ENCODE peak calls at places on chromosomes 7 and 10, in six cellular contexts. N, O, U, C, Z and Y are unnamed samples.

GRCh38 chr10:130009228-130009627 is 45.2 kb upstream of the EBF3 start:
- DNase-seq in N (no peak), O (no peak), U (no peak), C (no peak), Z (no peak), Y (no peak)

GRCh38 chr7:82444220-82445049 is 858 bp upstream of the CACNA2D1 start:
- DNase-seq in N (peak), O (no peak), U (no peak), C (no peak), Z (no peak), Y (no peak)

GRCh38 chr10:78634835-78635234 is 433.9 kb upstream of the ZMIZ1 start:
- DNase-seq in N (no peak), O (no peak), U (no peak), C (no peak), Z (no peak), Y (no peak)

GRCh38 chr7:49001610-49002033 is 77.3 kb downstream of the CDC14C start:
- DNase-seq in N (peak), O (no peak), U (peak), C (no peak), Z (peak), Y (peak)

GRCh38 chr10:50941629-50942028 is 56.2 kb upstream of the A1CF start:
- DNase-seq in N (no peak), O (no peak), U (no peak), C (no peak), Z (no peak), Y (no peak)

GRCh38 chr10:31765546-31765945 is 163.1 kb downstream of the ARHGAP12 start:
- DNase-seq in N (no peak), O (no peak), U (no peak), C (no peak), Z (no peak), Y (no peak)

GRCh38 chr7:70693300-70693689 is 438.6 kb upstream of the GALNT17 start:
- DNase-seq in N (no peak), O (no peak), U (no peak), C (no peak), Z (no peak), Y (no peak)

GRCh38 chr7:27066148-27066547 is 29.7 kb downstream of the HOXA1 start:
- DNase-seq in N (no peak), O (peak), U (no peak), C (no peak), Z (no peak), Y (no peak)

GRCh38 chr7:77331938-77332695 is 84.0 kb downstream of the GSAP start:
- DNase-seq in N (peak), O (peak), U (peak), C (peak), Z (peak), Y (peak)

GRCh38 chr10:73590881-73591577 is at the start of gene USP54:
- DNase-seq in N (no peak), O (peak), U (no peak), C (peak), Z (peak), Y (peak)

GRCh38 chr10:21675157-21675796 is 141.2 kb downstream of the MLLT10 start:
- DNase-seq in N (peak), O (peak), U (no peak), C (peak), Z (peak), Y (peak)

GRCh38 chr7:5422324-5423271 is 1.0 kb downstream of the TNRC18 start:
- DNase-seq in N (peak), O (peak), U (no peak), C (no peak), Z (peak), Y (peak)

GRCh38 chr10:99993994-99994689 is 15.6 kb downstream of the DNMBP start:
- DNase-seq in N (no peak), O (peak), U (peak), C (no peak), Z (peak), Y (peak)

GRCh38 chr10:80187465-80188409 is 17.6 kb downstream of the ANXA11 start:
- DNase-seq in N (no peak), O (no peak), U (peak), C (no peak), Z (peak), Y (peak)

GRCh38 chr10:97384641-97385040 is 16.5 kb downstream of the RRP12 start:
- DNase-seq in N (no peak), O (no peak), U (no peak), C (no peak), Z (no peak), Y (no peak)

DNA sequence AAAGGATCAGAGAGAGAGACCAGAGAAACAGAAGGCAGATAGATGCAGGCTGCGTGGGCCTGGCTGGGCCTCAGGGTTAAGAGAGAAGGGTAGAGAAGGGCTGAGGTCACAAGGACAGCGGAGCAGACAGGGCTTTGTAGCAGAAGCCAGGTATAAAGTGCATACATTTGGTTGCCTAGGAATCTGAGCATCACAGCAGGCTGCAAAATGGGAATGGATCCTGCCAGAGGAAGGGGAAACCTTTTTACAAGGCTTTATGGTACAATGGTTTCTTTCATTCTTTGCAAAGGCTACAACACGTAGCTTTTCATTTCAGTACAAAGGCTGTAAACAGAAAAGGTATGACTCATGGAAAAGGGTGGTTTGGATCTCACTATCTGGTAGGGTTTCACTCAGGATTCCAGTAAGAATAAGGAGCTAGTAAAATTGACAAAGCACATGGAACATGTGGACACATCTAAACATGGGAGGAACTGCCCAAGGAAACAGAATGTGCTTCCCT is 275.1 kb downstream of the DOCK4 start:
- DNase-seq in N (no peak), O (peak), U (no peak), C (peak), Z (no peak), Y (no peak)
- TF ChIP-seq MAX in N (no peak), O (no peak), U (no peak), C (no peak), Z (no peak), Y (no peak)

GRCh38 chr7:2802504-2803341 is 41.4 kb downstream of the GNA12 start:
- DNase-seq in N (peak), O (peak), U (no peak), C (no peak), Z (no peak), Y (no peak)

GRCh38 chr7:2803342-2803692 is 40.8 kb downstream of the GNA12 start:
- DNase-seq in N (no peak), O (no peak), U (no peak), C (no peak), Z (no peak), Y (no peak)

GRCh38 chr7:2805213-2806003 is 38.7 kb downstream of the GNA12 start:
- DNase-seq in N (no peak), O (no peak), U (no peak), C (no peak), Z (peak), Y (no peak)

GRCh38 chr7:2803755-2804154 is 40.4 kb downstream of the GNA12 start:
- DNase-seq in N (no peak), O (no peak), U (no peak), C (no peak), Z (no peak), Y (no peak)

GRCh38 chr7:2804227-2804763 is 39.8 kb downstream of the GNA12 start:
- DNase-seq in N (no peak), O (no peak), U (no peak), C (no peak), Z (peak), Y (no peak)
- TF ChIP-seq CTCF in N (no peak), O (no peak), U (no peak), C (no peak), Z (peak), Y (no peak)

GRCh38 chr7:100044719-100045118 is 4.9 kb upstream of the ZSCAN21 start:
- DNase-seq in N (no peak), O (no peak), U (peak), C (no peak), Z (no peak), Y (no peak)

GRCh38 chr7:100048680-100049079 is 894 bp upstream of the ZSCAN21 start:
- DNase-seq in N (no peak), O (no peak), U (no peak), C (no peak), Z (no peak), Y (no peak)

GRCh38 chr7:100051611-100052010 is 2.0 kb downstream of the ZSCAN21 start:
- DNase-seq in N (no peak), O (no peak), U (no peak), C (no peak), Z (no peak), Y (no peak)

GRCh38 chr7:100053201-100053600 is 3.6 kb downstream of the ZSCAN21 start:
- DNase-seq in N (peak), O (peak), U (no peak), C (peak), Z (peak), Y (peak)

GRCh38 chr7:100049441-100050291 is at the start of gene ZSCAN21:
- DNase-seq in N (peak), O (peak), U (peak), C (peak), Z (peak), Y (peak)
- TF ChIP-seq POLR2A in N (peak), O (peak), U (peak), C (peak), Z (peak), Y (peak)

DNA sequence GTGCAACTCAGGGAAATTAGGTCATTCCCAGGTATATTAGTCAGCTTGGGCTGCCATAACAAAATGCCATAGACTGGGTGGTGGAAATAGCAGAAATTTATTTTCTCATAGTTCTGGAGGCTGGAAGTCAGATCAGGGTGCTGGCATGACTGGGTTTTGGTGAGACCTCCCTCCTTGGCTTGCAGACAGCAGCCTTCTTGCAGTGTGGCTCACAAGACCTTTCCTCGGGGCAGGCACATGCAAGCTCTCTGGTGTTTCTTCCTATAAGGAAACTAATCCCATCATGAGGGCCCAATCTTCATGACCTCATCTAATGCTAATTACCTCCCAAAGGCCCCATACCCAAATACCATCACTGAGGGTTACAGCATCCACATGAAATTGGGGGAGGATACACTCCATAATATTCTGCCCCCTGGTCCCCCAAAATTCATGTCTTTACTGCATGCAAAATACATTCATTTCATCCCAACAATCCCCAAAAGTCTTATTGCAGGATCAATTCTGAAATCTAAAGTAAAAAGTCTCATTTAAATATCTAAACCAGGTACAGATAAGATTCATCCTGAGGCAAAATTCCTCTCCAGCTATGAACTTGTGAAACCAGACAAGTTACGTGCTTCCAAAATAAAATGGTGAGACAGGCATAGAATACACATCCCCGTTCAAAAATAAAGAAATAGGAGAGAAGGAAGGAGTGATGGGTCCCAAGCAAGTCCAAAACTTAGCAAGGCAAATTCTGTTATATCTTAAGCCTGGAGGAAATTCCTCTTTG is 17.4 kb upstream of the CBLL1 start:
- DNase-seq in N (no peak), O (no peak), U (no peak), C (no peak), Z (no peak), Y (no peak)
- TF ChIP-seq MAX in N (no peak), O (no peak), U (no peak), C (no peak), Z (no peak), Y (no peak)

GRCh38 chr7:151623766-151624165 is 104.1 kb upstream of the RHEB start:
- DNase-seq in N (no peak), O (peak), U (no peak), C (no peak), Z (no peak), Y (no peak)

GRCh38 chr7:151628846-151629604 is 109.3 kb upstream of the RHEB start:
- DNase-seq in N (no peak), O (no peak), U (no peak), C (no peak), Z (no peak), Y (no peak)

GRCh38 chr7:151629873-151630272 is 110.2 kb upstream of the RHEB start:
- DNase-seq in N (no peak), O (no peak), U (no peak), C (no peak), Z (no peak), Y (no peak)

GRCh38 chr7:151624246-151624928 is 104.7 kb upstream of the RHEB start:
- DNase-seq in N (no peak), O (no peak), U (no peak), C (no peak), Z (no peak), Y (no peak)

GRCh38 chr7:151626422-151627115 is 106.9 kb upstream of the RHEB start:
- DNase-seq in N (peak), O (no peak), U (no peak), C (no peak), Z (no peak), Y (peak)
- TF ChIP-seq CTCF in N (peak), O (peak), U (no peak), C (peak), Z (peak), Y (peak)

GRCh38 chr7:39948932-39949928 is 826 bp upstream of the CDK13 start:
- DNase-seq in N (peak), O (peak), U (peak), C (peak), Z (peak), Y (peak)
- TF ChIP-seq POLR2A in N (peak), O (peak), U (peak), C (peak), Z (peak), Y (peak)

DNA sequence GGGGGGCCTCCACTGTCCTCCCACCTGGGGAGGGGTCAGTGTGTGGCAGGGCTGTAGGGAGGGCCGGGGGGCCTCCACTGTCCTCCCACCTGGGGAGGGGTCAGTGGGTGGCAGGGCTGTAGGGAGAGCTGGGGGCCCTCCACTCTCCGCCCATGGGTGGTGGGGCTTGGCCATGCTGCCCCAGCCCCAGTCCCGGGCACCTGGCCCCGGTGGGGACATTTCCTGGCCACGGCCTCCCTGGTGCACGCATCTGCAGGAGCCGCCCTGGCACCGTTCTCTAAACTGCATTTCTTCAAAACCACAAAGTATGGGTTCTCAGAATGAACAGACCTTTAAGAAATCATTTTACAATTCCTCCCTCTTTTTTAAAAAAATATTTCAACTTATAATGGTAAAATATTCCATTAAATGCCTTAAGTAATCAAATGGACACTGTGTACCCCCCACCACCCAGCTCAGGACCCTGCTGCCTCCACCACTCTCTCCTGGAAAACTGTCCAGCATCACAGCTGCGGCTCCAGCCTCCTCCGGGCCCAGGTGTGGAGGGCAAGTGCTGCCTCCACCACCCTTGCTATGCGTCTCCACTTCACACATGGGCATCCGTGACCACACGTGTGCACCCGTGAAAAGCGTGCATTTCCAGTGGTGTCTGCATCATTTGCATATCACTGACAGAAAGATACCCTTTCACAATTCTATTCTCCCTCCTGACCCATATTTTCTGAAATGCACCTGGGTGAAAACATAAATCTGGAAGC is 89.5 kb upstream of the PDGFA start:
- DNase-seq in N (no peak), O (no peak), U (no peak), C (no peak), Z (no peak), Y (no peak)
- TF ChIP-seq MAX in N (no peak), O (no peak), U (no peak), C (no peak), Z (no peak), Y (no peak)

GRCh38 chr7:123624527-123625183 is 23.0 kb downstream of the ASB15 start:
- DNase-seq in N (peak), O (no peak), U (peak), C (no peak), Z (peak), Y (peak)
- TF ChIP-seq CTCF in N (peak), O (peak), U (peak), C (peak), Z (peak), Y (peak)